ENCODE peak calls at places on chromosome X, in six cellular contexts. I is AG10803, Z is Kasumi-1, H is NCI-H2081, Q is GM06990, V is aorta. C is an unnamed sample.

GRCh38 chrX:103742339-103742738 is 31.6 kb downstream of the TMEM31 start:
- DNase-seq in Q (no peak), Z (no peak), H (no peak), V (no peak), I (no peak), C (no peak)

GRCh38 chrX:154419189-154419588 is 7.8 kb downstream of the TAFAZZIN start:
- DNase-seq in V (no peak), I (no peak), Z (no peak), Q (no peak), H (no peak), C (no peak)

GRCh38 chrX:101749436-101749835 is 89.8 kb upstream of the ARMCX2 start:
- DNase-seq in V (no peak), I (peak; percentile 0), Q (no peak), H (no peak), Z (no peak), C (no peak)

GRCh38 chrX:104324871-104325585 is 70.3 kb upstream of the ESX1 start:
- DNase-seq in H (no peak), Z (no peak), Q (no peak), V (no peak), I (no peak), C (no peak)

GRCh38 chrX:115425359-115425758 is 135.6 kb upstream of the PLS3 start:
- DNase-seq in V (no peak), H (no peak), I (no peak), Z (no peak), Q (no peak), C (no peak)

GRCh38 chrX:100895365-100896075 is 21.4 kb upstream of the NOX1 start:
- DNase-seq in Z (peak; percentile 13), H (peak; percentile 53), I (peak; percentile 33), Q (peak; percentile 15), V (no peak), C (peak; percentile 11)

GRCh38 chrX:17679820-17680219 is 57.5 kb upstream of the SCML1 start:
- DNase-seq in H (no peak), V (no peak), Z (no peak), I (no peak), Q (no peak), C (no peak)

GRCh38 chrX:43750248-43750676 is 94.2 kb downstream of the MAOA start:
- DNase-seq in H (peak; percentile 79), Z (peak; percentile 66), I (peak; percentile 62), Q (peak; percentile 5), V (no peak), C (peak; percentile 31)

GRCh38 chrX:19627081-19627480 is 111.8 kb upstream of the MAP3K15 start:
- DNase-seq in Z (no peak), H (no peak), I (peak; percentile 52), V (no peak), Q (no peak), C (no peak)

GRCh38 chrX:13428055-13428786 is 108.4 kb upstream of the ATXN3L start:
- DNase-seq in Q (peak; percentile 18), I (peak; percentile 75), V (no peak), H (peak; percentile 13), Z (peak; percentile 46), C (no peak)

GRCh38 chrX:53728506-53728905 is 42.0 kb upstream of the HUWE1 start:
- DNase-seq in H (no peak), I (no peak), Q (no peak), V (no peak), Z (no peak), C (no peak)

GRCh38 chrX:12967711-12968465 is 7.0 kb upstream of the TMSB4X start:
- DNase-seq in Q (no peak), I (no peak), Z (no peak), V (no peak), H (no peak), C (no peak)

GRCh38 chrX:23952984-23953907 is 45.4 kb downstream of the CXorf58 start:
- DNase-seq in Z (peak; percentile 65), Q (peak; percentile 24), V (no peak), H (peak; percentile 62), I (no peak), C (peak; percentile 54)

GRCh38 chrX:46325312-46325877 is 219.8 kb downstream of the ZNF674 start:
- DNase-seq in V (no peak), H (no peak), Q (no peak), Z (no peak), I (peak; percentile 62), C (no peak)

GRCh38 chrX:78129714-78130113 is 9.7 kb downstream of the TAF9B start:
- DNase-seq in V (no peak), Q (no peak), I (no peak), Z (no peak), H (no peak), C (no peak)

GRCh38 chrX:119004920-119005524 is 30.6 kb downstream of the LONRF3 start:
- DNase-seq in Q (peak; percentile 26), Z (peak; percentile 42), H (peak; percentile 72), V (peak; percentile 81), I (peak; percentile 20), C (peak; percentile 30)

GRCh38 chrX:50704987-50705386 is 109.0 kb downstream of the SHROOM4 start:
- DNase-seq in Z (no peak), Q (no peak), I (peak; percentile 49), V (no peak), H (no peak), C (no peak)

GRCh38 chrX:153688900-153689590 is 1.3 kb downstream of the SLC6A8 start:
- DNase-seq in Q (no peak), I (peak; percentile 40), V (no peak), H (no peak), Z (no peak), C (no peak)

GRCh38 chrX:31580726-31581125 is 508.9 kb upstream of the FTHL17 start:
- DNase-seq in H (no peak), Z (no peak), V (no peak), Q (no peak), I (peak; percentile 80), C (no peak)

GRCh38 chrX:36803151-36803550 is 205.0 kb upstream of the FAM47C start:
- DNase-seq in Q (no peak), H (no peak), V (no peak), I (no peak), Z (no peak), C (no peak)

GRCh38 chrX:47218920-47219815 is 687 bp downstream of the CDK16 start:
- DNase-seq in V (peak; percentile 85), Q (peak; percentile 55), H (no peak), I (no peak), Z (no peak), C (peak; percentile 30)

GRCh38 chrX:133389975-133390374 is 25.3 kb downstream of the GPC4 start:
- DNase-seq in V (no peak), I (no peak), Z (no peak), H (no peak), Q (no peak), C (no peak)

GRCh38 chrX:52988985-52989917 is 30.9 kb upstream of the FAM156A start:
- DNase-seq in Z (no peak), I (no peak), H (no peak), V (no peak), Q (no peak), C (no peak)

C was measured in germinal center.